ENCODE peak calls at places on chromosomes 5 and 9, in four cellular contexts. O is A549, G is K562, I is HepG2. R is an unnamed sample.
A peak's percentile ranks its signal among the peaks of the same experiment; 100 is the strongest.

GRCh38 chr5:150593593-150593992 is 46.9 kb upstream of the SYNPO start:
- DNase-seq in G (peak; percentile 30), O (peak; percentile 14), I (no peak), R (no peak)

GRCh38 chr5:12777342-12777741 is 873.1 kb upstream of the CTNND2 start:
- DNase-seq in G (peak; percentile 6), O (no peak), I (no peak), R (no peak)

GRCh38 chr5:72817076-72817476 is 615 bp downstream of the TNPO1 start:
- DNase-seq in G (peak; percentile 60), I (peak; percentile 3), O (peak; percentile 52), R (no peak)

GRCh38 chr5:79834420-79835219 is 145.0 kb downstream of the CMYA5 start:
- DNase-seq in G (no peak), I (no peak), O (no peak), R (no peak)

GRCh38 chr9:97788763-97789663 is 64.0 kb upstream of the FOXE1 start:
- DNase-seq in G (no peak), I (peak; percentile 84), O (peak; percentile 65), R (no peak)

GRCh38 chr9:130715270-130716077 is 21.9 kb downstream of the EXOSC2 start:
- DNase-seq in O (no peak), I (no peak), G (no peak), R (no peak)

GRCh38 chr5:151718168-151718567 is 31.5 kb upstream of the SPARC start:
- DNase-seq in O (no peak), G (no peak), I (no peak), R (no peak)

GRCh38 chr5:149455889-149456409 is 76.9 kb upstream of the IL17B start:
- DNase-seq in I (peak; percentile 73), G (peak; percentile 84), O (no peak), R (no peak)

GRCh38 chr5:15502208-15502607 is 2.2 kb downstream of the FBXL7 start:
- DNase-seq in G (no peak), O (no peak), I (no peak), R (no peak)

GRCh38 chr5:88659529-88660325 is 223.3 kb downstream of the MEF2C start:
- DNase-seq in O (no peak), G (no peak), I (no peak), R (peak; percentile 58)

GRCh38 chr9:86064220-86064619 is 35.1 kb downstream of the GOLM1 start:
- DNase-seq in I (no peak), G (no peak), O (no peak), R (no peak)

GRCh38 chr5:120683580-120683979 is 219.5 kb downstream of the PRR16 start:
- DNase-seq in G (no peak), I (no peak), O (no peak), R (no peak)

GRCh38 chr5:111829701-111830100 is 72.7 kb upstream of the NREP start:
- DNase-seq in I (no peak), G (no peak), O (no peak), R (no peak)

GRCh38 chr5:55140908-55141665 is 18.9 kb upstream of the GPX8 start:
- DNase-seq in O (no peak), G (no peak), I (no peak), R (no peak)

GRCh38 chr5:73747696-73748380 is 121.8 kb downstream of the ARHGEF28 start:
- DNase-seq in O (no peak), G (no peak), I (no peak), R (no peak)

GRCh38 chr5:6859951-6860638 is 146.9 kb downstream of the TENT4A start:
- DNase-seq in I (no peak), O (no peak), G (no peak), R (no peak)

GRCh38 chr9:19999491-20000057 is 210.7 kb upstream of the SLC24A2 start:
- DNase-seq in O (no peak), G (no peak), I (no peak), R (no peak)

GRCh38 chr9:135551031-135551430 is 5.1 kb downstream of the OBP2A start:
- DNase-seq in O (no peak), I (no peak), G (no peak), R (no peak)

GRCh38 chr5:14328144-14328543 is 185.0 kb downstream of the TRIO start:
- DNase-seq in G (no peak), O (no peak), I (no peak), R (no peak)

GRCh38 chr5:14330729-14331128 is 187.6 kb downstream of the TRIO start:
- DNase-seq in O (no peak), G (no peak), I (no peak), R (no peak)

GRCh38 chr5:14326035-14326909 is 183.1 kb downstream of the TRIO start:
- DNase-seq in G (peak; percentile 71), I (peak; percentile 16), O (peak; percentile 7), R (no peak)

GRCh38 chr5:14325369-14325768 is 182.2 kb downstream of the TRIO start:
- DNase-seq in I (no peak), G (peak; percentile 21), O (no peak), R (no peak)

GRCh38 chr5:14327624-14328023 is 184.5 kb downstream of the TRIO start:
- DNase-seq in I (no peak), O (no peak), G (no peak), R (no peak)
- TF ChIP-seq NR3C1 in I (no peak), O (no peak), G (no peak), R (no peak)

GRCh38 chr5:139760066-139761056 is 35.2 kb upstream of the PSD2 start:
- DNase-seq in G (no peak), I (no peak), O (no peak), R (no peak)
- TF ChIP-seq NR3C1 in G (no peak), I (no peak), O (no peak), R (no peak)

DNA sequence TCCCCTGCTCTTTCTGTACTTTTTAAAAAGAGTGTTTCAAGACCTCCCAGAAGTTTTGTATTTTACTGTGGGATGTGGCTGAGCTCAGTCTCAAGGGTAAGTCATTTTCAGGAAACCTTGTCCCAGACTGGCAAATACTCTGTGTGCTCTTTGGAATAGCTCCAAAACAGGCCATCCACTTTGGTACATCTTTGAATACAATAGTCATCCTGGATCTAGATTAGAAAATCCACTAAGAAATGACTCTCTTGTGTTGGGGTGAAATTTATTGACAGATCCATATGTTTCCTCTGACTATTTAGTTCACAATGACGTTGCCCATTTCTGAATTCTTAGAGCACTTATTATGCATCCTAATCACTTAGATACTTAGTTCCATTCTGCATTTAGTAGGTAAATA is 95.2 kb downstream of the PLCXD3 start:
- DNase-seq in O (no peak), I (no peak), G (no peak), R (no peak)
- TF ChIP-seq NR3C1 in O (no peak), I (no peak), G (no peak), R (no peak)

GRCh38 chr9:69155341-69156030 is 18.6 kb upstream of the TJP2 start:
- DNase-seq in O (no peak), G (no peak), I (no peak), R (peak; percentile 72)

GRCh38 chr9:69158471-69158870 is 15.6 kb upstream of the TJP2 start:
- DNase-seq in O (no peak), G (no peak), I (no peak), R (no peak)

GRCh38 chr9:69153707-69154521 is 20.2 kb upstream of the TJP2 start:
- DNase-seq in G (no peak), I (peak; percentile 96), O (no peak), R (no peak)

DNA sequence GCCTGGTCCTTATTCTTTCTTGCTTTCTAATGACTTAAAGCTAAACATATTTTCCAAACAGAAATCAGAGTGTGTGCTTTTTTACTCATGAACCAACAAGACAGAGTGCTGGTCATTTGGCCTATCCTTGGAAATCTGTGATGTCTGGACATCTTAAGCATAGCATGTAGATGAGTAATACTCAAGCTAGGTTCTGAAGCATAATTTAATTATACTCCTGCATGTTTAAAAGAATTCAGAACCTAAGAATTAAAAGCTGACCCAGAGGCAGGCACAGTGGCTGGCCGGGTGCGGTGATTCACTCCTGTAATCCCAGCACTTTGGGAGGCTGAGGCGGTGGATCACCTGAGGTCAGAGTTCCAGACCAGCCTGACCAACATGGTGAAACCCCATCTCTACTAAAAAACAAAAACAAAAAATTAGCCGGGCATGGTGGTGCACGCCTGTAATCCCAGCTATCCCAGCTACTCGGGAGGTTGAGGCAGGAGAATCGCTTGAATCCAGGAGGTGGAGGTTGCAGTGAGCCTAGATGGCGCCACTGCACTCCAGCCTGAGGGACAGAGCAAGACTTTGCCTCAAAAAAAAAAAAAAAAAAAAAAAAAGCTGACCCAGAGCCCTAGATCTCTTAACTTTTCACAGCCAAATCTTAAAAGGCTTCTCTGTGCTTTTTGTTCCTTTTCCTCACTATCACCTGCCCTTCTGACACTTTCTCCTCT is 16.2 kb upstream of the TJP2 start:
- DNase-seq in O (no peak), I (no peak), G (no peak), R (no peak)
- TF ChIP-seq NR3C1 in O (no peak), I (no peak), G (no peak), R (no peak)

DNA sequence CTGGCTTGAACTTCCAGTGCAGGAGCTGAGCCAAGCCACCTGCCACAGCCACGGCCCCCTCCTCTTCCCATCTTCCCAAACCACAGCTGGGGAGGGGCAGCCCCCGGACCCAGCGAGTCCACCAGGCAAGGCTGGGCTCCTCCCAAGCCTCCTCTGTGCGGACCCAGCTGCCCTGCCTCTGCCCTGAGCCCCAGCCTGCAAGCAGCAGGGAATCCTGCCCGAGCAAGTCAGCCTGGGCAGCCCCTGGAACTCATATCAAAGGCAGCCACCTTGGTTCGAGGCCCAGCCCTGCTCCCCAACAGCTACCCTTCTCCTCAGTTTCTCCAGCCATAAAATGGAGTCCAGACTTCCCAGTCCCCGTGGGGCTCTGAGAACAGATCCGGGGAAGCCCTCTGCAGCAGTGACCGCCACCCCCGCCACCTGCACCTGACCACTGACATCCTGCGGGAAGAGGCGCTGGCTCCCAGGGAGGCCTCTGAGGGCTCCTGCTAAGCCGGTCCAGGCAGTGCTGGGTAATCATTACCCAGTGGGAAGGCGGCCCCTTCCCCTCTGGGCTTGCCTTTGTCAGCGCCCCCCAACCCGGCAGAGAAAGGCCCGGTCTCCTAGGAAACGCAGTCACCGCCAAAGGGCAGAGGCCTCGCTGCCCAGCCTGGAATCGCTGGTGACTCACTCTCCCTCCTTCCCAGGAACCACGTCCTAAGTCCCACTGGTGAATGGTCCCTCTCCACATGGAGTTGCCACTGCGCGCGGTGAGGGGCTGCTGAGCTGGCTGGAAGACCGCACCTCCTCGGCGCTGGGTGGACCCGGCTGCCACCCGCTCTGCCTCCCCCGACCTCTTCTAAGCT is 1.5 kb downstream of the VAV2 start:
- DNase-seq in I (peak; percentile 93), G (no peak), O (peak; percentile 75), R (peak; percentile 29)
- TF ChIP-seq NR3C1 in I (no peak), G (no peak), O (no peak), R (no peak)

GRCh38 chr9:127915325-127915752 is 1.5 kb downstream of the ST6GALNAC4 start:
- DNase-seq in I (no peak), G (peak; percentile 61), O (no peak), R (no peak)
- TF ChIP-seq NR3C1 in I (no peak), G (no peak), O (no peak), R (no peak)

R was measured in WTC11.